ENCODE peak calls at places on chromosomes 1 and 21, in four cellular contexts. Y is neural progenitor cell, L is HepG2, Q is PC-3. S is an unnamed sample.

GRCh38 chr1:12129624-12130023 is 37.2 kb upstream of the TNFRSF1B start:
- DNase-seq in Y (no peak), L (no peak), Q (no peak), S (no peak)

GRCh38 chr1:235328271-235329138 is at the start of gene GGPS1:
- DNase-seq in Y (peak; percentile 99), L (peak; percentile 100), Q (peak; percentile 98), S (peak; percentile 98)

GRCh38 chr1:103467100-103467499 is 58.4 kb upstream of the RNPC3 start:
- DNase-seq in Y (no peak), L (no peak), Q (no peak), S (no peak)

GRCh38 chr1:108560430-108561144 is 687 bp downstream of the EEIG2 start:
- DNase-seq in Y (peak; percentile 70), L (peak; percentile 9), Q (peak; percentile 61), S (peak; percentile 81)

GRCh38 chr21:19922122-19922521 is 1076.1 kb upstream of the NCAM2 start:
- DNase-seq in Y (no peak), L (no peak), Q (no peak), S (peak; percentile 30)

GRCh38 chr1:222938986-222939385 is 124.1 kb downstream of the DISP1 start:
- DNase-seq in Y (no peak), L (no peak), Q (no peak), S (no peak)

GRCh38 chr1:168722964-168723363 is 6.0 kb downstream of the DPT start:
- DNase-seq in Y (no peak), L (no peak), Q (no peak), S (no peak)

GRCh38 chr1:86200901-86201300 is 44.3 kb upstream of the COL24A1 start:
- DNase-seq in Y (no peak), L (no peak), Q (no peak), S (no peak)

GRCh38 chr1:12708396-12708795 is 7.5 kb upstream of the AADACL3 start:
- DNase-seq in Y (no peak), L (no peak), Q (no peak), S (no peak)

DNA sequence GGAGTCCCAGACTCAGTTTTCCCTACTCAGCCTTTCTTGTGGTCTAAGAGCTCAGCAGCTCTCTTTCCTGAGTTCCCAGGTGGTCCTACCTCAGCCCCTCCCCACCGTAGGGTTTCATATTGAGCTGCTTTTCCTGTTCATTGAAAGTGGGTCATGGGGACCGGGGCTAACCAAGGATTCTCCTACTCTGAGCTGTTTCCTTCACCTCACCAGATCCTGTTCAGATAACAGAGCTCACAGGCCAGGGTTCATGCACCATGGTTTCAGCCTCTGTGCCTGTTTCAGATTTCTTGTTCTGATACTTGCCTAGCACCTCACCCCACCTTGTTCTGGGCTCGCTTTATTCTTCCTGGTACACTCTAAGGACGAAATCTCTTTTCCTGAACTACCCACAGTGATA is 8.5 kb downstream of the UBQLN4 start:
- DNase-seq in Y (no peak), L (no peak), Q (no peak), S (no peak)
- H4K20me1 ChIP-seq in Y (no peaks in the 10 kb centered on the region), L (no peaks in the 10 kb centered on the region), Q (no peaks in the 10 kb centered on the region), S (no peaks in the 10 kb centered on the region)

GRCh38 chr1:9344426-9345200 is 51.9 kb downstream of the SPSB1 start:
- DNase-seq in Y (no peak), L (no peak), Q (no peak), S (no peak)
- H4K20me1 ChIP-seq in Y (no peaks in the 10 kb centered on the region), L (peaks cover 3% of the 10 kb centered on the region), Q (peaks cover 2% of the 10 kb centered on the region), S (no peaks in the 10 kb centered on the region)

DNA sequence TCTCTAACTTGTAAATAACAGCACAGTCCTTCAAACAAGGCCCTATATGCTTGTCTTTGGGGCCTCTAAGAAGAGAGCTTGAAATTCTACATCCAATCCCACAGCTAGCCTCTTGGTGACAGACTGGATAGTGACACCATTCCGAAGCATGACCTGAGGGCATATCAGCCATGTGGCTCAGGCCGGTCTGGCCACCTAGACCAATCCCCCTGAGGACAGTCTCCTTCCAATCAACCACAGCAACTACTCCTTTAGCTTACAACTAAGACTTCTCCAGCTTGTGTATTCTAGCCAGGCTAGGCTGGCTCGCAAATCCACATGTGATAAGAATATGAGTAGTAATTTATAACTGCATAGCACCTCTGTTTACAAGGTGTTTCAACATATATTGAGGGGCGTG is 14.0 kb downstream of the BCAR3 start:
- DNase-seq in Y (no peak), L (no peak), Q (no peak), S (no peak)
- H4K20me1 ChIP-seq in Y (peaks cover 22% of the 10 kb centered on the region), L (no peaks in the 10 kb centered on the region), Q (peaks cover 57% of the 10 kb centered on the region), S (no peaks in the 10 kb centered on the region)

GRCh38 chr1:198205021-198205684 is 48.4 kb downstream of the NEK7 start:
- DNase-seq in Y (no peak), L (no peak), Q (no peak), S (no peak)
- H4K20me1 ChIP-seq in Y (no peaks in the 10 kb centered on the region), L (no peaks in the 10 kb centered on the region), Q (no peaks in the 10 kb centered on the region), S (no peaks in the 10 kb centered on the region)

DNA sequence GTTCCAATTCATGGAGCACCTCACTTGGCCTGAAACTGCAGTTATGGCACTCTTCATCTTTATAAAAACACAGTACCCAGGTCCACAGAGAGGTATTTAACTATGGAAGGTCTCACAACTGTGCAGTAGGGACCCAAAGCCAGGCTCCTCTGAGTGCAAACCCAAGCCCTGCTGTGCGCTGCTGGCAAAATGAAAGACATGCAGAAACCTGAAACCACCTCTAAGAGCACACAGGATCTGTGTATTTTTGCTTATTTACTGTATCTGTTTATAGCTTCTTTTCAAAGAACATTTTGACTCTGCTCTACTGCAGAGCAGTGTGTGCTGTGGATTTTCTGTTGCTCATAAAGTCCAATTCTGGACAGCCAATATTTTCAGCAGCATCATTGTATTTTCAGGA is 166.6 kb downstream of the DSCAM start:
- DNase-seq in Y (peak; percentile 13), L (no peak), Q (no peak), S (no peak)
- H4K20me1 ChIP-seq in Y (no peaks in the 10 kb centered on the region), L (no peaks in the 10 kb centered on the region), Q (no peaks in the 10 kb centered on the region), S (no peaks in the 10 kb centered on the region)

GRCh38 chr1:28737245-28738137 is 751 bp downstream of the YTHDF2 start:
- DNase-seq in Y (peak; percentile 82), L (peak; percentile 44), Q (peak; percentile 41), S (peak; percentile 76)

GRCh38 chr1:28736450-28737244 is at the start of gene YTHDF2:
- DNase-seq in Y (peak; percentile 99), L (peak; percentile 96), Q (peak; percentile 97), S (peak; percentile 98)

GRCh38 chr1:28735961-28736449 is 735 bp upstream of the YTHDF2 start:
- DNase-seq in Y (peak; percentile 23), L (no peak), Q (no peak), S (no peak)

GRCh38 chr1:28744184-28744583 is 7.4 kb downstream of the YTHDF2 start:
- DNase-seq in Y (no peak), L (no peak), Q (no peak), S (no peak)

DNA sequence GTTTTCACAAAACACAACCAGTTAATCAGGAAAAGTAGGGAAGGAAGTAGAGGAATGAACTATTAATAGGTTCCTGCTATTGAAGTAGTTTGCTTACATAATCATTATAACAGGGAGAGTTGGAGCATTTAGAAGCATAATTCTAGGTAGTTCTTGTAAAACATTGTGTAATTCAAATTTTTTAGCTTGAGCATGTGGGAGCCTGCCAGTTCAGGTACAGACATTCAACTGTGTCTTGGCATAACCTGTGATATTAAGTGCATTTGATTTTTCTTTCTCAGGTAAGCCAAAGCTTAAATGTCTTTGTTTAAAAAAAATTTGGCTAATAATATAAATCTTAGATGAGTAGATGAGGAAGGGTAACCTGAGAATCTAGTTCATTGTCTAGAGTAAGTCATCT is 3.4 kb downstream of the YTHDF2 start:
- DNase-seq in Y (no peak), L (no peak), Q (no peak), S (no peak)
- H4K20me1 ChIP-seq in Y (peaks cover 76% of the 10 kb centered on the region), L (peaks cover 53% of the 10 kb centered on the region), Q (peaks cover 54% of the 10 kb centered on the region), S (no peaks in the 10 kb centered on the region)

DNA sequence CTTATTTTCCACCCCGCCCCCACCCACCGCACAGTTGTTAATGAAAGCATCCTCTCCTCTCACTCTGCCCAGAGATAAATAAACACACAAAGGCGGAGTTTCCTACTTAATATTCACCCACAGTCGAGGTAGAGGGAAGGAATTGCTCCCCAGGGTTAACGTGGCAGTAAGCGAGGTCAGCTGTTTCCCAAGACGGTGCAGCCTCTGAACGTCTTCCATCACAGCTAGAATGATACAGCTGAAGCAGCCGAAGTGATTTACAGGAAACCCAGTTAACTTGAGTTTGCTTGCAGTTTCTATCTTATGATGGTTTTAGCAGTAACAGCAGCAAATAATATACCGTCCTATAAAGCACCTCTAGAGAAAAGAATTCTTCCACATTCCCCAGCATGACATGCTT is 283.9 kb downstream of the PBX1 start:
- DNase-seq in Y (no peak), L (no peak), Q (no peak), S (no peak)
- H4K20me1 ChIP-seq in Y (no peaks in the 10 kb centered on the region), L (no peaks in the 10 kb centered on the region), Q (no peaks in the 10 kb centered on the region), S (no peaks in the 10 kb centered on the region)